ENCODE peak calls at places on chromosomes 5 and 9, in five cellular contexts. V, A, O, E and Y are unnamed samples.

GRCh38 chr9:129283705-129284606 is 105.9 kb upstream of the IER5L start:
- DNase-seq in V (no peak), A (no peak), O (no peak), E (no peak), Y (no peak)

GRCh38 chr9:111451570-111451969 is 32.6 kb downstream of the ECPAS start:
- DNase-seq in V (no peak), A (no peak), O (no peak), E (no peak), Y (no peak)

GRCh38 chr9:98658965-98659364 is 49.8 kb downstream of the GABBR2 start:
- DNase-seq in V (no peak), A (no peak), O (peak), E (peak), Y (no peak)

GRCh38 chr9:128908372-128908771 is 12.4 kb upstream of the PHYHD1 start:
- DNase-seq in V (no peak), A (no peak), O (no peak), E (no peak), Y (no peak)

GRCh38 chr9:73575071-73575470 is 423.4 kb downstream of the ANXA1 start:
- DNase-seq in V (no peak), A (no peak), O (no peak), E (no peak), Y (no peak)

GRCh38 chr5:111999286-111999685 is 242.3 kb upstream of the NREP start:
- DNase-seq in V (no peak), A (no peak), O (peak), E (peak), Y (no peak)

GRCh38 chr5:154534457-154535050 is 56.5 kb upstream of the HAND1 start:
- DNase-seq in V (no peak), A (no peak), O (no peak), E (no peak), Y (no peak)

GRCh38 chr9:137148661-137149060 is 9.7 kb downstream of the GRIN1 start:
- DNase-seq in V (no peak), A (no peak), O (no peak), E (no peak), Y (no peak)

GRCh38 chr9:133502112-133502511 is 22.6 kb downstream of the MYMK start:
- DNase-seq in V (no peak), A (no peak), O (no peak), E (no peak), Y (no peak)